ENCODE peak calls at places on chromosomes 3 and 15, in ten cellular contexts. X is sigmoid colon, M is stomach, R is heart left ventricle, V is K562, J is NB4, U is adrenal gland, G is A549, C is H1, W is endothelial cell of umbilical vein. D is an unnamed sample.

GRCh38 chr15:39438795-39439577 is 141.9 kb upstream of the THBS1 start:
- DNase-seq in C (no peak), G (no peak), X (no peak), M (no peak), W (no peak), V (no peak), R (no peak), U (no peak), J (no peak), D (no peak)

GRCh38 chr3:126129408-126129891 is 45.5 kb upstream of the SLC41A3 start:
- DNase-seq in X (peak), U (peak), C (peak), R (no peak), V (no peak), M (peak), G (no peak), J (no peak), W (peak), D (peak)

GRCh38 chr3:36904641-36905040 is 40.2 kb downstream of the TRANK1 start:
- DNase-seq in G (peak), V (no peak), J (peak), U (no peak), W (no peak), X (no peak), R (peak), M (no peak), C (peak), D (no peak)

GRCh38 chr15:89898628-89899302 is 5.0 kb upstream of the AP3S2 start:
- DNase-seq in C (peak), J (peak), U (peak), G (peak), X (no peak), V (peak), M (peak), W (peak), R (no peak), D (no peak)

GRCh38 chr3:54213910-54214309 is 91.6 kb downstream of the CACNA2D3 start:
- DNase-seq in U (peak), M (no peak), J (no peak), C (no peak), W (no peak), X (no peak), R (no peak), V (no peak), G (peak), D (no peak)

GRCh38 chr3:16401273-16401672 is 112.2 kb downstream of the RFTN1 start:
- DNase-seq in C (no peak), G (no peak), M (no peak), R (no peak), W (no peak), X (no peak), J (no peak), U (no peak), V (no peak), D (no peak)

GRCh38 chr3:15495461-15496340 is 25.8 kb downstream of the COLQ start:
- DNase-seq in W (no peak), V (no peak), X (no peak), M (no peak), J (no peak), C (no peak), U (peak), G (no peak), R (no peak), D (no peak)

GRCh38 chr15:75693501-75694240 is 19.0 kb downstream of the CSPG4 start:
- DNase-seq in U (no peak), R (no peak), W (peak), C (no peak), X (no peak), G (no peak), V (no peak), M (no peak), J (peak), D (no peak)

GRCh38 chr3:108222813-108223307 is 636 bp upstream of the IFT57 start:
- DNase-seq in V (no peak), M (no peak), X (no peak), J (no peak), G (no peak), U (no peak), W (no peak), R (no peak), C (no peak), D (no peak)

GRCh38 chr3:45933586-45933985 is 9.7 kb upstream of the CXCR6 start:
- DNase-seq in R (no peak), C (no peak), W (no peak), U (no peak), M (no peak), V (no peak), G (no peak), J (no peak), X (no peak), D (no peak)

GRCh38 chr3:48819234-48820221 is 28.1 kb downstream of the PRKAR2A start:
- DNase-seq in G (no peak), R (no peak), J (no peak), M (no peak), U (no peak), C (no peak), V (no peak), W (no peak), X (no peak), D (no peak)

GRCh38 chr3:25945836-25946235 is 155.9 kb downstream of the OXSM start:
- DNase-seq in X (no peak), J (peak), G (no peak), C (no peak), W (no peak), M (no peak), V (no peak), R (no peak), U (no peak), D (no peak)

GRCh38 chr3:106821801-106822200 is 555.4 kb upstream of the CCDC54 start:
- DNase-seq in J (no peak), M (no peak), V (no peak), R (no peak), U (no peak), G (no peak), X (no peak), C (no peak), W (no peak), D (no peak)

GRCh38 chr15:76994971-76995945 is at the start of gene PSTPIP1:
- DNase-seq in R (no peak), W (no peak), J (peak), G (no peak), U (no peak), M (peak), V (no peak), C (no peak), X (peak), D (no peak)

GRCh38 chr3:45992820-45993219 is 2.8 kb downstream of the FYCO1 start:
- DNase-seq in C (no peak), G (no peak), J (peak), V (no peak), R (no peak), W (no peak), M (no peak), U (no peak), X (no peak), D (no peak)

GRCh38 chr3:10933958-10934481 is 58.5 kb upstream of the SLC6A1 start:
- DNase-seq in J (no peak), R (no peak), C (no peak), X (peak), U (no peak), G (peak), M (no peak), V (no peak), W (no peak), D (no peak)

GRCh38 chr15:98926236-98926635 is 81.4 kb downstream of the PGPEP1L start:
- DNase-seq in C (no peak), J (no peak), X (no peak), R (no peak), G (no peak), U (no peak), M (no peak), V (no peak), W (no peak), D (no peak)

GRCh38 chr3:113485161-113485609 is 29.8 kb downstream of the SPICE1 start:
- DNase-seq in G (no peak), X (no peak), C (no peak), U (no peak), W (no peak), R (no peak), V (no peak), J (no peak), M (peak), D (no peak)

GRCh38 chr3:80408322-80408721 is 640.5 kb upstream of the ROBO1 start:
- DNase-seq in X (no peak), W (no peak), V (no peak), R (no peak), J (no peak), C (no peak), G (no peak), M (no peak), U (no peak), D (no peak)

GRCh38 chr15:76866716-76867321 is 38.3 kb downstream of the SCAPER start:
- DNase-seq in M (no peak), W (peak), C (no peak), R (no peak), G (peak), J (peak), X (no peak), V (peak), U (no peak), D (no peak)

GRCh38 chr3:112894258-112894657 is 47.6 kb upstream of the CD200R1L start:
- DNase-seq in X (no peak), M (no peak), W (no peak), C (peak), U (no peak), V (no peak), J (peak), R (no peak), G (peak), D (no peak)

GRCh38 chr3:64216706-64217105 is 8.6 kb downstream of the PRICKLE2 start:
- DNase-seq in W (peak), C (no peak), J (no peak), G (no peak), V (no peak), X (no peak), U (no peak), R (no peak), M (no peak), D (no peak)

GRCh38 chr15:89070197-89071124 is 17.8 kb upstream of the ABHD2 start:
- DNase-seq in M (no peak), W (no peak), U (peak), R (no peak), J (no peak), C (no peak), V (no peak), X (no peak), G (no peak), D (no peak)

GRCh38 chr15:79093352-79093935 is 2.9 kb upstream of the RASGRF1 start:
- DNase-seq in M (no peak), W (no peak), U (no peak), R (no peak), G (no peak), C (peak), J (no peak), X (no peak), V (no peak), D (no peak)

GRCh38 chr3:64740232-64740631 is 52.4 kb upstream of the ADAMTS9 start:
- DNase-seq in G (no peak), R (no peak), U (peak), C (no peak), W (peak), X (no peak), J (no peak), M (no peak), V (no peak), D (no peak)

GRCh38 chr3:47003461-47004368 is 24.2 kb downstream of the NBEAL2 start:
- DNase-seq in W (no peak), M (no peak), G (no peak), V (no peak), X (peak), R (no peak), J (no peak), C (no peak), U (no peak), D (no peak)

GRCh38 chr3:149367021-149367840 is 10.2 kb downstream of the TM4SF1 start:
- DNase-seq in X (no peak), U (no peak), C (no peak), G (peak), J (peak), W (peak), V (no peak), M (no peak), R (no peak), D (no peak)

GRCh38 chr3:73623996-73624362 is 762 bp downstream of the PDZRN3 start:
- DNase-seq in C (peak), M (peak), J (no peak), G (no peak), R (peak), V (no peak), X (peak), U (peak), W (no peak), D (no peak)

GRCh38 chr3:23017800-23018199 is 185.3 kb upstream of the UBE2E2 start:
- DNase-seq in X (no peak), W (no peak), C (no peak), M (no peak), R (no peak), V (no peak), J (no peak), G (no peak), U (no peak), D (no peak)

GRCh38 chr15:83153288-83153687 is 45.8 kb downstream of the TM6SF1 start:
- DNase-seq in M (no peak), R (no peak), J (no peak), U (no peak), G (no peak), W (no peak), C (no peak), V (no peak), X (no peak), D (no peak)

GRCh38 chr3:13072239-13073041 is 789 bp downstream of the IQSEC1 start:
- DNase-seq in X (no peak), U (peak), R (peak), G (no peak), W (no peak), C (peak), V (no peak), J (no peak), M (peak), D (no peak)

DNA sequence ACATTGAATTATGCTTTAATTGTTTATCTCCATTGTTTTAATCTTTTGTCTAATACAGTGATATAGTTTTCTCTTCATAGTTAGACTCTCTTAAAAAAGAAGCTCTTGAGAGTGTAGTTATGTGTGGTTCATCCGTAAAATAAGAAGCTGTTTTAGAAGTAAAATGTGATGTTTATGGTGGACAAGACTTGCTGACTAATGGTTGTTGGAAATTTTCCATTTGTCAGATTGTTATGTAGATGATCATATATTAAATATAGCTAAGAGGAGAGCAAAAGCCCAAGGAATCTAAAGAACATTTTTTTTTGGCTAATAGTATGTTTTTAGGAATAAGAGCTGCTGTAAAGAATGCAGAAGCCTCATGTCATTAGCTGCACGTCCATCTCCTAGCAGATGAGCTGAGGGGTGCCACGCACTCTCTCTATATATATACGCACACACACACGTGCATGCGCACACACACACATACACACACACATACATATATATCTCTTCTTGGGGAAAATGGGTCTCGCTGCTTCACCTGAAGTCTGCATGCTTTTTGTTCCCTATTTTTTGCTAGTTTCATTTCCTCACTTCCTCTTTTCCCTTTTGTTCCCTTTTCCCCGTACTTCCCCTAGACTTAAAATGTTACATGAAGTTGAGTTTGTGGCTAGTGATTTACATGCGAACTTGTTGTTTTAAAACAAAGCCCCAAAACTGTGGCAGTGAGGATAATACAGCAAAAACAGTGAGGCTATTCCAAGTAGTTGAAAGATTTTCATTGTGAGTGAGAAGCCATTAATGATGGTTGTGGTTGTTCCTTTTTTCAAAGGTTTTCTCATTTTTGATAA is 107.8 kb downstream of the MBNL1 start:
- DNase-seq in R (no peak), G (peak), C (no peak), W (peak), V (no peak), X (no peak), U (no peak), J (peak), M (no peak), D (no peak)
- H3K4me3 ChIP-seq in R (no peak), G (peak), C (no peak), W (no peak), V (no peak), X (no peak), U (no peak), J (no peak), M (no peak), D (peak)

GRCh38 chr3:196985298-196985697 is 16.7 kb upstream of the PIGZ start:
- DNase-seq in W (no peak), U (no peak), G (no peak), M (no peak), C (no peak), X (no peak), R (no peak), J (no peak), V (no peak), D (no peak)
- TF ChIP-seq POLR2A in W (no peak), U (no peak), G (no peak), M (no peak), C (no peak), X (no peak), R (no peak), J (no peak), V (no peak), D (no peak)

GRCh38 chr15:87477056-87477455 is 779.5 kb downstream of the NTRK3 start:
- DNase-seq in V (no peak), W (no peak), M (no peak), J (no peak), U (no peak), C (no peak), R (no peak), G (no peak), X (no peak), D (no peak)

GRCh38 chr15:87478688-87479072 is 777.9 kb downstream of the NTRK3 start:
- DNase-seq in J (no peak), M (no peak), U (no peak), X (no peak), R (no peak), C (no peak), G (no peak), W (no peak), V (no peak), D (no peak)

GRCh38 chr15:87483468-87483867 is 773.1 kb downstream of the NTRK3 start:
- DNase-seq in V (no peak), U (no peak), J (no peak), X (no peak), G (no peak), C (no peak), W (no peak), R (no peak), M (no peak), D (no peak)

GRCh38 chr15:87477759-87478687 is 778.5 kb downstream of the NTRK3 start:
- DNase-seq in J (peak), W (no peak), M (no peak), R (peak), X (peak), G (peak), U (peak), V (no peak), C (no peak), D (no peak)
- H3K4me3 ChIP-seq in J (no peak), W (no peak), M (no peak), R (no peak), X (no peak), G (peak), U (no peak), V (no peak), C (no peak), D (peak)

GRCh38 chr3:179148446-179149238 is 485 bp downstream of the PIK3CA start:
- DNase-seq in V (peak), R (peak), W (peak), X (peak), C (peak), U (peak), J (peak), G (peak), M (peak), D (no peak)
- TF ChIP-seq POLR2A in V (no peak), R (no peak), W (peak), X (no peak), C (no peak), U (peak), J (no peak), G (no peak), M (no peak), D (no peak)

DNA sequence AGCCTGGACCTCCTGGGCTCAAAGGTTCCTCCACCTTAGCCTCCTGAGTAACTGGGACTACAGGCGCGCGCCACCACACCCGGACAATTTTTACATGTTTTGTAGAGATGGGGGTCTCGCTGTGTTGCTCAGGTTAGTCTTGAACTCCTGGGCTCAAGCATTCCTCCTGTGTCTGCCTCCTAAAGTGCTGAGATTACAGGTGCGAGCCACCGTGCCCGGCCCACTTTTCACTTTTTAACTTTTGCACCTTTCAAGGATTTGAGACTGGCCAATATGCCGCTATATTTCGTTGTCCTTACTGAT is 782 bp upstream of the ITGB5 start:
- DNase-seq in U (no peak), X (no peak), W (no peak), M (no peak), G (no peak), C (no peak), V (no peak), R (no peak), J (no peak), D (no peak)
- H3K4me3 ChIP-seq in U (peak), X (no peak), W (no peak), M (peak), G (peak), C (peak), V (no peak), R (peak), J (no peak), D (peak)

DNA sequence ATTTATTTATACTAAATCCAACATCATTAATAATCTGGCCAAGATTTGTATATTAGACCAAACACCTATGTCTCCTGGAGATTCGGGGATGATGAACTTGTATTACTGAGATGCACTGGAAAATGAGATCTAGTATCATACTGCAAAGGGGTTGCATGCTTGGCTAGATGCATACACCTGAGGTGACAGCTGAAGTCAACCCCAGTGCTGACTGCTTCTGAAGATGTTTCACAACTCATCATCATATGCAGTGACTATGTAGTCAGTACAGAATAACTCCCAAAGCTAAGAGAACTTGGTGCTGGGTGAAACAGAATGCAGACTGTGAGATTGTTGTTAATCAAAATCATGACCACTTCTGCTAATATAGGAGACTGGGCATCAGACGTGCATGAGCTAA is 1114.2 kb downstream of the NSUN3 start:
- DNase-seq in W (no peak), R (no peak), G (no peak), V (no peak), X (no peak), J (no peak), U (no peak), M (no peak), C (no peak), D (no peak)
- TF ChIP-seq POLR2A in W (no peak), R (no peak), G (no peak), V (no peak), X (no peak), J (no peak), U (no peak), M (no peak), C (no peak), D (no peak)

D was measured in esophagus muscularis mucosa.